ENCODE peak calls at places on chromosomes 11 and 22, in six cellular contexts. D is neuronal stem cell, U is H9, A is IMR-90, R is mesenchymal stem cell, B is H1. I is an unnamed sample.
A peak's percentile ranks its signal among the peaks of the same experiment; 100 is the strongest.

GRCh38 chr11:91209751-91210150 is 986.9 kb upstream of the CHORDC1 start:
- DNase-seq in D (no peak), U (no peak), A (peak; percentile 16), R (no peak), B (no peak), I (peak; percentile 38)

GRCh38 chr22:42885446-42885845 is 28.4 kb upstream of the ARFGAP3 start:
- DNase-seq in D (no peak), U (no peak), A (no peak), R (no peak), B (no peak), I (no peak)

GRCh38 chr11:45713573-45713972 is 48.2 kb upstream of the CHST1 start:
- DNase-seq in D (no peak), U (no peak), A (no peak), R (no peak), B (no peak), I (no peak)

GRCh38 chr22:39471421-39472141 is 14.8 kb downstream of the MGAT3 start:
- DNase-seq in D (no peak), U (no peak), A (peak; percentile 51), R (peak; percentile 76), B (no peak), I (peak; percentile 73)

GRCh38 chr11:81112718-81113117 is 1620.9 kb downstream of the FAM181B start:
- DNase-seq in D (no peak), U (no peak), A (no peak), R (no peak), B (no peak), I (no peak)

GRCh38 chr11:78798567-78799170 is 224.0 kb upstream of the NARS2 start:
- DNase-seq in D (peak; percentile 54), U (peak; percentile 77), A (peak; percentile 81), R (peak; percentile 76), B (peak; percentile 86), I (peak; percentile 86)

GRCh38 chr22:34917239-34917638 is 148.7 kb upstream of the ISX start:
- DNase-seq in D (no peak), U (no peak), A (no peak), R (no peak), B (no peak), I (no peak)

GRCh38 chr11:73323464-73323863 is 15.4 kb downstream of the ARHGEF17 start:
- DNase-seq in D (no peak), U (peak; percentile 84), A (peak; percentile 77), R (peak; percentile 84), B (peak; percentile 80), I (peak; percentile 28)

GRCh38 chr11:78575478-78575877 is 814 bp upstream of the NARS2 start:
- DNase-seq in D (no peak), U (no peak), A (no peak), R (no peak), B (no peak), I (no peak)

GRCh38 chr11:57213282-57214086 is 23.6 kb downstream of the APLNR start:
- DNase-seq in D (peak; percentile 94), U (peak; percentile 72), A (peak; percentile 21), R (peak; percentile 10), B (peak; percentile 65), I (no peak)

GRCh38 chr11:79055866-79056632 is 384.8 kb downstream of the TENM4 start:
- DNase-seq in D (no peak), U (no peak), A (peak; percentile 79), R (no peak), B (no peak), I (no peak)

GRCh38 chr22:28442264-28442950 is 237.2 kb downstream of the TTC28 start:
- DNase-seq in D (peak; percentile 58), U (peak; percentile 86), A (peak; percentile 69), R (peak; percentile 83), B (peak; percentile 85), I (peak; percentile 75)

GRCh38 chr11:27705873-27706820 is 5.9 kb upstream of the BDNF start:
- DNase-seq in D (no peak), U (peak; percentile 53), A (peak; percentile 64), R (peak; percentile 52), B (no peak), I (no peak)

GRCh38 chr22:49087163-49087562 is 740.5 kb downstream of the BRD1 start:
- DNase-seq in D (no peak), U (no peak), A (no peak), R (no peak), B (no peak), I (no peak)

GRCh38 chr11:17498475-17498874 is 21.8 kb upstream of the ABCC8 start:
- DNase-seq in D (no peak), U (peak; percentile 56), A (no peak), R (peak; percentile 8), B (peak; percentile 52), I (peak; percentile 45)

GRCh38 chr11:112029460-112029859 is 4.3 kb downstream of the DLAT start:
- DNase-seq in D (no peak), U (no peak), A (no peak), R (no peak), B (no peak), I (no peak)

GRCh38 chr11:14012836-14013235 is 50.3 kb downstream of the SPON1 start:
- DNase-seq in D (no peak), U (no peak), A (peak; percentile 67), R (no peak), B (no peak), I (no peak)

GRCh38 chr11:68040121-68040956 is 1.5 kb downstream of the TCIRG1 start:
- DNase-seq in D (no peak), U (peak; percentile 76), A (peak; percentile 73), R (peak; percentile 90), B (peak; percentile 61), I (peak; percentile 43)

GRCh38 chr11:110086892-110087309 is 6.3 kb upstream of the ZC3H12C start:
- DNase-seq in D (no peak), U (no peak), A (peak; percentile 90), R (peak; percentile 81), B (no peak), I (peak; percentile 36)

GRCh38 chr22:43482310-43482625 is 70.5 kb downstream of the MPPED1 start:
- DNase-seq in D (no peak), U (no peak), A (no peak), R (no peak), B (no peak), I (no peak)

GRCh38 chr11:103699216-103699615 is 337.2 kb upstream of the DDI1 start:
- DNase-seq in D (no peak), U (no peak), A (no peak), R (no peak), B (no peak), I (no peak)

GRCh38 chr22:29313126-29314071 is 2.1 kb downstream of the RASL10A start:
- DNase-seq in D (no peak), U (peak; percentile 92), A (no peak), R (peak; percentile 10), B (peak; percentile 88), I (no peak)

GRCh38 chr22:33438273-33438672 is 380.1 kb upstream of the SYN3 start:
- DNase-seq in D (no peak), U (no peak), A (peak; percentile 89), R (peak; percentile 45), B (no peak), I (no peak)

GRCh38 chr11:35334385-35335090 is 84.8 kb downstream of the SLC1A2 start:
- DNase-seq in D (no peak), U (no peak), A (no peak), R (no peak), B (no peak), I (no peak)

GRCh38 chr22:29039148-29039547 is 22.5 kb downstream of the C22orf31 start:
- DNase-seq in D (no peak), U (no peak), A (no peak), R (no peak), B (no peak), I (peak; percentile 43)

GRCh38 chr22:29479417-29480261 is at the start of gene NEFH:
- DNase-seq in D (no peak), U (peak; percentile 47), A (no peak), R (no peak), B (peak; percentile 61), I (no peak)

GRCh38 chr22:50084085-50084484 is 1.1 kb downstream of the MLC1 start:
- DNase-seq in D (no peak), U (no peak), A (no peak), R (no peak), B (no peak), I (no peak)

GRCh38 chr11:115342142-115342541 is 162.1 kb downstream of the CADM1 start:
- DNase-seq in D (no peak), U (no peak), A (no peak), R (no peak), B (no peak), I (no peak)

GRCh38 chr11:95888439-95888838 is 35.5 kb downstream of the MTMR2 start:
- DNase-seq in D (no peak), U (no peak), A (peak; percentile 30), R (peak; percentile 60), B (no peak), I (no peak)

GRCh38 chr11:17531818-17532131 is 12.4 kb downstream of the USH1C start:
- DNase-seq in D (no peak), U (no peak), A (peak; percentile 64), R (no peak), B (no peak), I (no peak)

DNA sequence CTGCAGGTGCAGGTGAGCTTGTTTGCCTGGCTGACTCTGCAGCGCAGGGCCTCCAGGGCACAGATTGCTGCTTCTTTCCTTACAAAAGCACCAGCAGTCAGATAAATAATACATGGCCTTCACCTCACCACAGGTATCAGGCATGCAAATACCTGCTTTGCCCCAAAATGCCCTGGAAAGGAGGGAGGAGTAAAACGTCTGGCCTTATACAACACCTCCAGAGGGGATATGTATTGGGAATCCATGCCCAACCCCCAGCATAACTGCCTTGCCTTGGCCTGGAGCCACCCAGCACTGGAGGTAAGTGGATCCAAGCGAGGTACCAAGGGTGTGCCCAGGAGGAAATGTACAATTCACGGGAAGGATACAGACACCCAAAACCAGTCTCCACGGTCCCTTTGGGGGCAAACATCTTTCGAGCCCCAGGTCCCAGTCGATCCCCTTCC is 860 bp downstream of the TMEM184B start:
- DNase-seq in D (no peak), U (peak; percentile 60), A (no peak), R (no peak), B (peak; percentile 68), I (no peak)
- H4K91ac ChIP-seq in D (no peak overlapping the region), U (no peak overlapping the region), A (peak overlapping the region; percentile 87), R (peak overlapping the region; percentile 5), B (peak overlapping the region; percentile 27), I (peak overlapping the region; percentile 84)

GRCh38 chr11:11942668-11943067 is 65.8 kb downstream of the DKK3 start:
- DNase-seq in D (no peak), U (no peak), A (no peak), R (no peak), B (no peak), I (no peak)
- H3K4me2 ChIP-seq in D (no peak overlapping the region), U (no peak overlapping the region), A (no peak overlapping the region), R (no peak overlapping the region), B (no peak overlapping the region), I (no peak overlapping the region)

GRCh38 chr11:69366591-69366990 is 72.6 kb downstream of the MYEOV start:
- DNase-seq in D (no peak), U (peak; percentile 0), A (no peak), R (no peak), B (no peak), I (no peak)
- H4K91ac ChIP-seq in D (no peak overlapping the region), U (no peak overlapping the region), A (no peak overlapping the region), R (no peak overlapping the region), B (no peak overlapping the region), I (no peak overlapping the region)

GRCh38 chr11:102478660-102479245 is 26.2 kb upstream of the TMEM123 start:
- DNase-seq in D (no peak), U (no peak), A (no peak), R (no peak), B (no peak), I (no peak)
- H3K4me2 ChIP-seq in D (no peak overlapping the region), U (no peak overlapping the region), A (no peak overlapping the region), R (no peak overlapping the region), B (no peak overlapping the region), I (no peak overlapping the region)

GRCh38 chr11:125379565-125380343 is 116.3 kb downstream of the FEZ1 start:
- DNase-seq in D (no peak), U (no peak), A (no peak), R (no peak), B (no peak), I (no peak)
- H4K91ac ChIP-seq in D (no peak overlapping the region), U (no peak overlapping the region), A (no peak overlapping the region), R (no peak overlapping the region), B (no peak overlapping the region), I (no peak overlapping the region)

I was measured in trophoblast cell.